ENCODE peak calls at places on chromosomes 13 and 19, in four cellular contexts. One of them, this sample, is unnamed.

GRCh38 chr13:106499905-106500304 is 35.6 kb downstream of the EFNB2 start:
- DNase-seq in cardiac fibroblast: peak
- DNase-seq in retina: no peak
- DNase-seq in OCI-M1: peak
- DNase-seq in this sample: no peak

GRCh38 chr19:1566392-1567115 is 1.6 kb downstream of the MEX3D start:
- DNase-seq in retina: peak
- DNase-seq in cardiac fibroblast: peak
- DNase-seq in OCI-M1: no peak
- DNase-seq in this sample: no peak

GRCh38 chr19:19372656-19373416 is 32.6 kb upstream of the GATAD2A start:
- DNase-seq in retina: no peak
- DNase-seq in OCI-M1: peak
- DNase-seq in cardiac fibroblast: peak
- DNase-seq in this sample: no peak

GRCh38 chr13:41696163-41697003 is 239.0 kb downstream of the RGCC start:
- DNase-seq in OCI-M1: peak
- DNase-seq in retina: no peak
- DNase-seq in cardiac fibroblast: peak
- DNase-seq in this sample: no peak

GRCh38 chr19:4284176-4284958 is 5.3 kb downstream of the SHD start:
- DNase-seq in OCI-M1: peak
- DNase-seq in cardiac fibroblast: no peak
- DNase-seq in retina: no peak
- DNase-seq in this sample: no peak

GRCh38 chr13:27953671-27954405 is 15.3 kb downstream of the CDX2 start:
- DNase-seq in retina: peak
- DNase-seq in cardiac fibroblast: peak
- DNase-seq in OCI-M1: peak
- DNase-seq in this sample: no peak

GRCh38 chr19:53328967-53329366 is 4.6 kb upstream of the ZNF845 start:
- DNase-seq in cardiac fibroblast: peak
- DNase-seq in OCI-M1: no peak
- DNase-seq in retina: no peak
- DNase-seq in this sample: no peak

GRCh38 chr13:110419391-110419791 is 112.3 kb downstream of the COL4A2 start:
- DNase-seq in cardiac fibroblast: peak
- DNase-seq in retina: no peak
- DNase-seq in OCI-M1: no peak
- DNase-seq in this sample: peak

GRCh38 chr13:100040196-100040595 is 48.7 kb upstream of the PCCA start:
- DNase-seq in retina: no peak
- DNase-seq in OCI-M1: no peak
- DNase-seq in cardiac fibroblast: no peak
- DNase-seq in this sample: no peak

GRCh38 chr19:49335784-49336481 is 727 bp downstream of the CD37 start:
- DNase-seq in cardiac fibroblast: no peak
- DNase-seq in OCI-M1: peak
- DNase-seq in retina: no peak
- DNase-seq in this sample: no peak

GRCh38 chr19:43798546-43799409 is 3.5 kb downstream of the LYPD5 start:
- DNase-seq in OCI-M1: no peak
- DNase-seq in retina: peak
- DNase-seq in cardiac fibroblast: no peak
- DNase-seq in this sample: no peak

GRCh38 chr19:33389574-33390119 is 16.1 kb downstream of the CEBPG start:
- DNase-seq in cardiac fibroblast: no peak
- DNase-seq in OCI-M1: no peak
- DNase-seq in retina: no peak
- DNase-seq in this sample: no peak

GRCh38 chr13:50587122-50587521 is 256.4 kb downstream of the DLEU7 start:
- DNase-seq in retina: no peak
- DNase-seq in OCI-M1: no peak
- DNase-seq in cardiac fibroblast: no peak
- DNase-seq in this sample: no peak

GRCh38 chr19:6551607-6552450 is 21.0 kb downstream of the TNFSF9 start:
- DNase-seq in OCI-M1: no peak
- DNase-seq in retina: no peak
- DNase-seq in cardiac fibroblast: peak
- DNase-seq in this sample: no peak

GRCh38 chr13:49693191-49693733 is 2.0 kb upstream of the EBPL start:
- DNase-seq in cardiac fibroblast: peak
- DNase-seq in retina: no peak
- DNase-seq in OCI-M1: no peak
- DNase-seq in this sample: no peak

GRCh38 chr19:51552996-51553725 is 17.9 kb upstream of the ZNF175 start:
- DNase-seq in cardiac fibroblast: peak
- DNase-seq in OCI-M1: peak
- DNase-seq in retina: peak
- DNase-seq in this sample: no peak

GRCh38 chr19:18839465-18840287 is 7.9 kb downstream of the UPF1 start:
- DNase-seq in retina: no peak
- DNase-seq in OCI-M1: no peak
- DNase-seq in cardiac fibroblast: no peak
- DNase-seq in this sample: no peak

GRCh38 chr13:58884810-58885209 is 1253.3 kb downstream of the PCDH17 start:
- DNase-seq in retina: peak
- DNase-seq in OCI-M1: no peak
- DNase-seq in cardiac fibroblast: no peak
- DNase-seq in this sample: no peak

GRCh38 chr13:20848203-20848602 is 54.3 kb downstream of the XPO4 start:
- DNase-seq in cardiac fibroblast: no peak
- DNase-seq in OCI-M1: no peak
- DNase-seq in retina: no peak
- DNase-seq in this sample: no peak

GRCh38 chr19:11063434-11063833 is 25.8 kb upstream of the LDLR start:
- DNase-seq in OCI-M1: no peak
- DNase-seq in retina: no peak
- DNase-seq in cardiac fibroblast: no peak
- DNase-seq in this sample: no peak

GRCh38 chr13:99528547-99528946 is 27.3 kb downstream of the TM9SF2 start:
- DNase-seq in retina: peak
- DNase-seq in cardiac fibroblast: no peak
- DNase-seq in OCI-M1: peak
- DNase-seq in this sample: no peak

GRCh38 chr19:13861714-13862531 is 15.0 kb upstream of the NANOS3 start:
- DNase-seq in OCI-M1: peak
- DNase-seq in retina: peak
- DNase-seq in cardiac fibroblast: peak
- DNase-seq in this sample: no peak

GRCh38 chr19:47509170-47509847 is 5.6 kb downstream of the NAPA start:
- DNase-seq in OCI-M1: no peak
- DNase-seq in retina: no peak
- DNase-seq in cardiac fibroblast: no peak
- DNase-seq in this sample: no peak

GRCh38 chr13:20128459-20128927 is 32.4 kb downstream of the GJA3 start:
- DNase-seq in retina: peak
- DNase-seq in cardiac fibroblast: no peak
- DNase-seq in OCI-M1: peak
- DNase-seq in this sample: no peak

GRCh38 chr13:61778531-61778930 is 362.9 kb upstream of the PCDH20 start:
- DNase-seq in retina: no peak
- DNase-seq in OCI-M1: peak
- DNase-seq in cardiac fibroblast: no peak
- DNase-seq in this sample: no peak

GRCh38 chr19:31258211-31259052 is 90.8 kb downstream of the TSHZ3 start:
- DNase-seq in OCI-M1: no peak
- DNase-seq in cardiac fibroblast: no peak
- DNase-seq in retina: no peak
- DNase-seq in this sample: peak

GRCh38 chr19:1518471-1518870 is 5.4 kb upstream of the PLK5 start:
- DNase-seq in cardiac fibroblast: no peak
- DNase-seq in retina: no peak
- DNase-seq in OCI-M1: no peak
- DNase-seq in this sample: no peak

GRCh38 chr19:45752639-45753038 is 16.4 kb downstream of the SIX5 start:
- DNase-seq in cardiac fibroblast: peak
- DNase-seq in retina: no peak
- DNase-seq in OCI-M1: no peak
- DNase-seq in this sample: no peak

This sample was measured in vagina.